ENCODE peak calls at places on chromosomes 7 and 10, in four cellular contexts. M, O, F and H are unnamed samples.
A peak's percentile ranks its signal among the peaks of the same experiment; 100 is the strongest.

GRCh38 chr10:31147220-31147608 is 115.5 kb upstream of the ZNF438 start:
- DNase-seq in M (peak; percentile 45), O (no peak), F (no peak), H (peak; percentile 43)

GRCh38 chr7:15309891-15310290 is 251.9 kb downstream of the AGMO start:
- DNase-seq in M (no peak), O (no peak), F (no peak), H (no peak)

GRCh38 chr10:53361281-53361680 is 588.7 kb upstream of the MBL2 start:
- DNase-seq in M (no peak), O (no peak), F (no peak), H (no peak)

GRCh38 chr7:139476139-139476538 is 7.3 kb downstream of the KLRG2 start:
- DNase-seq in M (no peak), O (no peak), F (no peak), H (no peak)

GRCh38 chr7:1505731-1506550 is 1.8 kb upstream of the INTS1 start:
- DNase-seq in M (peak; percentile 78), O (no peak), F (no peak), H (no peak)

GRCh38 chr7:122155566-122155965 is 11.5 kb upstream of the AASS start:
- DNase-seq in M (no peak), O (no peak), F (no peak), H (no peak)

GRCh38 chr7:48806731-48807130 is 117.6 kb upstream of the CDC14C start:
- DNase-seq in M (no peak), O (no peak), F (no peak), H (no peak)

GRCh38 chr7:158809596-158809995 is 19.7 kb downstream of the ESYT2 start:
- DNase-seq in M (no peak), O (no peak), F (no peak), H (no peak)

GRCh38 chr10:52674474-52674873 is 98.1 kb downstream of the MBL2 start:
- DNase-seq in M (no peak), O (no peak), F (no peak), H (peak; percentile 58)

GRCh38 chr10:97788552-97789442 is 17.0 kb upstream of the SFRP5 start:
- DNase-seq in M (no peak), O (no peak), F (no peak), H (no peak)

GRCh38 chr10:80408198-80409085 is at the start of gene PRXL2A:
- DNase-seq in M (peak; percentile 78), O (peak; percentile 96), F (no peak), H (no peak)

GRCh38 chr7:45238806-45239205 is 81.2 kb downstream of the RAMP3 start:
- DNase-seq in M (no peak), O (no peak), F (no peak), H (no peak)

GRCh38 chr7:45237788-45238461 is 80.3 kb downstream of the RAMP3 start:
- DNase-seq in M (no peak), O (no peak), F (no peak), H (no peak)

GRCh38 chr7:45236666-45237065 is 79.1 kb downstream of the RAMP3 start:
- DNase-seq in M (no peak), O (no peak), F (no peak), H (no peak)

GRCh38 chr7:45233249-45233775 is 75.7 kb downstream of the RAMP3 start:
- DNase-seq in M (no peak), O (no peak), F (no peak), H (no peak)

GRCh38 chr7:45235905-45236304 is 78.3 kb downstream of the RAMP3 start:
- DNase-seq in M (no peak), O (no peak), F (no peak), H (no peak)
- H3K27ac ChIP-seq in M (no peak overlapping the region), O (no peak overlapping the region), F (no peak overlapping the region), H (no peak overlapping the region)

GRCh38 chr10:7546365-7546967 is 120.3 kb downstream of the ITIH5 start:
- DNase-seq in M (no peak), O (no peak), F (no peak), H (no peak)
- H3K27ac ChIP-seq in M (no peak overlapping the region), O (no peak overlapping the region), F (no peak overlapping the region), H (no peak overlapping the region)

GRCh38 chr7:114575098-114575497 is 160.5 kb downstream of the FOXP2 start:
- DNase-seq in M (no peak), O (no peak), F (no peak), H (no peak)

GRCh38 chr7:114567416-114567815 is 152.8 kb downstream of the FOXP2 start:
- DNase-seq in M (no peak), O (no peak), F (no peak), H (no peak)

GRCh38 chr7:114574384-114574783 is 159.8 kb downstream of the FOXP2 start:
- DNase-seq in M (no peak), O (no peak), F (no peak), H (peak; percentile 3)

GRCh38 chr7:114569160-114569559 is 154.5 kb downstream of the FOXP2 start:
- DNase-seq in M (no peak), O (no peak), F (no peak), H (no peak)
- H3K27ac ChIP-seq in M (no peak overlapping the region), O (no peak overlapping the region), F (no peak overlapping the region), H (no peak overlapping the region)

DNA sequence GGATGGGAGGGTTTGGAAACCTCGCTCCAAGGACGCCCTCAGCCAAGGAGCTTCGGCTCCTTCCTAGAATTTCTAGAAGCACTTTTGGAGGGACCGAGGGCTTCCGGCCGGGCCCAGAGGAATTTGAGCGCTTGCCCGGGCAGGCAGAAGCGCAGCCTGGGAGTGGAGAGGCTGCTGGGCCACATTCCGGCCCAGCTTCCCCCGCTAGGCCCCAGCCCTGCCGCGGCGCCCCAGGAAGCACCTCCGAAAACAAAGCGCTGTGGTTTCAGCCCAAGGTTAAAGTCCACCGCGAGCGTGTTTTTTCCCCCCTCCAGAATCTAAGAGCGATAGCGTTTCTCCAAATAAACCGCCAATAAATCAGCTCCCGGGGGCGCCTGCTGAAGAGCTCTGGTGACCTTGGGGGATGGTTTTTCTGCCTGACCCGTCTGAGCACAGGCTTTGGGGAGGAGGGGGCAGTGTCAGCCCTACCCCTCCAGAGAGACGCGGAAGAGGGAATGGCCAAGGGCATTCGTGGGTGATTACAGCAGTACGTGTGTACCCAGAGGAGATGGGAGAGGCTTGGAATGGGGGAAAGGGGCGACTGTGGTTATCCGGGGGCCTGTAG is 5.7 kb upstream of the TNRC18 start:
- DNase-seq in M (no peak), O (peak; percentile 71), F (no peak), H (no peak)
- H3K27ac ChIP-seq in M (no peak overlapping the region), O (no peak overlapping the region), F (no peak overlapping the region), H (peak overlapping the region; percentile 99)

DNA sequence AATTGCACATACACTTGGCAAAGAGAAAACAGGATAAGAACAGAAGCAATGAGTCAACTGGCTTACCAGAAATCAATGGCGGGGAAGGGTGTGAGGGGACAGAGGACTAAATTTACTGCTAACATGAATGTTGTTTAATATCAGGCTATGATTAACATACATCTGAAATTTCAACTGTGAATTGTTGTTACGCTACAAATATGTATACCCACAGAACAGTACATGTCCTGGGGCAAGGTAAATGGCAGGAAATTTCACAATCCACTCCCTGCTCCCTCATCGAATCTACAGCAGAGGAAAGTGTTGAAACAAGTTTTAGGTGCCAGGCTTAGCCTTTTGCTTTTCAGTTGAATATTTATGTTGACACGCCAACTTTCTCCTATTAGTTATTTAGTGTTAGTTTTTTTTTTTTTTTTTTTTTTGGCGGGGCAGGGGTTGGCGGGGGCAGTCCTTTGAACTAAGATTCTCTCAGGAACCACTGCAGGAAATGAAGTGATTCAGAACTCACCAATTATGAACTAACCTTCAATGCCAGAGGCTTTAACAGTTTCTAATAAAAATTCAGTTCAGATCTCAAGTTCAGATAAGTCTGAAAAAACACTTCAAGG is 99.0 kb downstream of the UBE2H start:
- DNase-seq in M (peak; percentile 27), O (no peak), F (no peak), H (peak; percentile 63)
- H3K27ac ChIP-seq in M (peak overlapping the region; percentile 63), O (no peak overlapping the region), F (peak overlapping the region; percentile 30), H (peak overlapping the region; percentile 82)